ENCODE peak calls at places on chromosomes 11 and 22, in seven cellular contexts. V is endodermal cell, O is endothelial cell of umbilical vein, E is neural progenitor cell, Y is fibroblast of lung, F is PC-3, U is IMR-90. R is an unnamed sample.

GRCh38 chr22:27867114-27867957 is 51.7 kb downstream of the PITPNB start:
- DNase-seq in O (peak; percentile 46), Y (no peak), E (no peak), V (no peak), U (no peak), F (no peak), R (no peak)

GRCh38 chr22:37566903-37567798 is 6.9 kb downstream of the CDC42EP1 start:
- DNase-seq in U (peak; percentile 46), O (peak; percentile 58), F (peak; percentile 93), E (peak; percentile 88), V (peak; percentile 97), Y (peak; percentile 57), R (peak; percentile 94)

GRCh38 chr22:50532824-50533344 is 3.1 kb upstream of the TYMP start:
- DNase-seq in V (no peak), O (no peak), Y (no peak), U (no peak), E (no peak), F (no peak), R (peak; percentile 41)

GRCh38 chr11:87421422-87421821 is 383.7 kb downstream of the TMEM135 start:
- DNase-seq in O (peak; percentile 91), V (peak; percentile 82), E (peak; percentile 79), U (peak; percentile 87), Y (peak; percentile 88), F (peak; percentile 97), R (no peak)

GRCh38 chr11:79744941-79745340 is 304.1 kb upstream of the TENM4 start:
- DNase-seq in V (no peak), F (peak; percentile 17), E (no peak), U (no peak), O (no peak), Y (no peak), R (no peak)

GRCh38 chr11:12106501-12106900 is 3.9 kb upstream of the MICAL2 start:
- DNase-seq in V (no peak), U (no peak), O (no peak), Y (no peak), E (no peak), F (no peak), R (no peak)

GRCh38 chr22:29994027-29994715 is 86.1 kb upstream of the HORMAD2 start:
- DNase-seq in V (no peak), Y (peak; percentile 56), O (peak; percentile 26), U (peak; percentile 89), F (peak; percentile 72), E (no peak), R (no peak)

GRCh38 chr11:75356613-75357012 is 5.2 kb upstream of the ARRB1 start:
- DNase-seq in O (peak; percentile 45), Y (no peak), E (no peak), F (no peak), U (no peak), V (peak; percentile 42), R (no peak)

GRCh38 chr11:122342089-122342749 is 226.2 kb upstream of the BLID start:
- DNase-seq in O (no peak), Y (no peak), V (no peak), F (peak; percentile 80), U (peak; percentile 25), E (no peak), R (no peak)

GRCh38 chr11:14499178-14499559 is 442 bp downstream of the COPB1 start:
- DNase-seq in O (peak; percentile 32), V (no peak), U (peak; percentile 10), E (peak; percentile 60), F (peak; percentile 7), Y (peak; percentile 21), R (peak; percentile 72)

GRCh38 chr22:43956805-43957463 is 1.7 kb downstream of the SAMM50 start:
- DNase-seq in U (no peak), V (no peak), O (peak; percentile 31), E (no peak), Y (no peak), F (peak; percentile 62), R (no peak)

GRCh38 chr11:119741369-119742262 is 12.6 kb upstream of the NECTIN1 start:
- DNase-seq in Y (no peak), U (no peak), V (peak; percentile 93), E (peak; percentile 79), F (peak; percentile 60), O (peak; percentile 20), R (no peak)

GRCh38 chr22:41197046-41197807 is 7.9 kb upstream of the L3MBTL2 start:
- DNase-seq in U (peak; percentile 35), F (peak; percentile 59), Y (peak; percentile 32), E (peak; percentile 93), O (peak; percentile 75), V (peak; percentile 93), R (peak; percentile 93)

GRCh38 chr11:13663631-13664071 is 4.8 kb upstream of the FAR1 start:
- DNase-seq in U (peak; percentile 41), O (peak; percentile 49), F (peak; percentile 44), V (no peak), E (no peak), Y (peak; percentile 22), R (no peak)

GRCh38 chr11:62489204-62489603 is 57.4 kb downstream of the AHNAK start:
- DNase-seq in U (peak; percentile 52), V (no peak), O (no peak), F (no peak), Y (peak; percentile 14), E (no peak), R (no peak)

GRCh38 chr11:134237557-134237922 is 13.1 kb downstream of the VPS26B start:
- DNase-seq in U (no peak), O (no peak), V (no peak), F (no peak), E (no peak), Y (no peak), R (no peak)

GRCh38 chr11:82698576-82699352 is 34.9 kb downstream of the FAM181B start:
- DNase-seq in F (no peak), U (no peak), O (no peak), E (no peak), V (no peak), Y (no peak), R (no peak)

GRCh38 chr11:82703796-82704195 is 29.9 kb downstream of the FAM181B start:
- DNase-seq in V (no peak), F (peak; percentile 54), O (peak; percentile 22), E (no peak), Y (no peak), U (no peak), R (no peak)

GRCh38 chr11:82703226-82703625 is 30.4 kb downstream of the FAM181B start:
- DNase-seq in O (no peak), E (no peak), V (no peak), U (no peak), Y (no peak), F (no peak), R (no peak)

DNA sequence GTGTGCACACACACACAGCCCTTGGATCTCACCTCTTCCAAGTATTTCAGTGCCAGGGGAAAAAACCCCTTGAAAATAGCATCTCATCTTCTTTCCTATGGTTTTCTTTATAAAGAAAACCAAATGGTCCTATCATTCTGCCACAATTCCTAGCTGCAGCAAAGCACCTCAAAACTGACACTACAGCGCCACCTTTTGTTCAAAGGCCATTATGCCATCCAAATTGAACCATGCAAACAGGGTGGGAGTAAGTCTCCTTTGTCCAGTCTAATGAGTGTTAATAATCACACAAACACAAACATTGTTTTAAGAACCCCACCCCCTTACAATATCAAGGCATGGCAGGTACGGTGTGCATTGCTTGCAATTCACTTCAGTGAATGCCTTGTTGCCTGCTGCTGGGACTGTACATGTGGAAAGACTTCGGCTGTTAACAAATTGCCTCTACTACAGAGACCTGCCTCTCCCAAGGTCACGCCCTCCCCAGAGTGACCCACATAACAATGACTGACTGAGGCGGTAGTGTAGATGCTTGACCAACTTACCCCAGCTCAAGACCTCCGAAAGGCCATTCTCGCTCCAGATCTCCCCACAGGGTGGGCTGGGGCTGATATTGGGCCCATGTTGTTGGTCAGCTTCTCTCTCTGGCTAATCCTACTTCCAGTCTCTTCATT is 31.7 kb downstream of the FAM181B start:
- DNase-seq in E (peak; percentile 74), F (peak; percentile 81), O (peak; percentile 50), Y (peak; percentile 44), U (peak; percentile 16), V (peak; percentile 87), R (no peak)
- TF ChIP-seq CTCF in E (peak; percentile 96), F (peak; percentile 94), O (peak; percentile 61), Y (peak; percentile 71), U (peak; percentile 56), V (peak; percentile 87), R (peak; percentile 43)

DNA sequence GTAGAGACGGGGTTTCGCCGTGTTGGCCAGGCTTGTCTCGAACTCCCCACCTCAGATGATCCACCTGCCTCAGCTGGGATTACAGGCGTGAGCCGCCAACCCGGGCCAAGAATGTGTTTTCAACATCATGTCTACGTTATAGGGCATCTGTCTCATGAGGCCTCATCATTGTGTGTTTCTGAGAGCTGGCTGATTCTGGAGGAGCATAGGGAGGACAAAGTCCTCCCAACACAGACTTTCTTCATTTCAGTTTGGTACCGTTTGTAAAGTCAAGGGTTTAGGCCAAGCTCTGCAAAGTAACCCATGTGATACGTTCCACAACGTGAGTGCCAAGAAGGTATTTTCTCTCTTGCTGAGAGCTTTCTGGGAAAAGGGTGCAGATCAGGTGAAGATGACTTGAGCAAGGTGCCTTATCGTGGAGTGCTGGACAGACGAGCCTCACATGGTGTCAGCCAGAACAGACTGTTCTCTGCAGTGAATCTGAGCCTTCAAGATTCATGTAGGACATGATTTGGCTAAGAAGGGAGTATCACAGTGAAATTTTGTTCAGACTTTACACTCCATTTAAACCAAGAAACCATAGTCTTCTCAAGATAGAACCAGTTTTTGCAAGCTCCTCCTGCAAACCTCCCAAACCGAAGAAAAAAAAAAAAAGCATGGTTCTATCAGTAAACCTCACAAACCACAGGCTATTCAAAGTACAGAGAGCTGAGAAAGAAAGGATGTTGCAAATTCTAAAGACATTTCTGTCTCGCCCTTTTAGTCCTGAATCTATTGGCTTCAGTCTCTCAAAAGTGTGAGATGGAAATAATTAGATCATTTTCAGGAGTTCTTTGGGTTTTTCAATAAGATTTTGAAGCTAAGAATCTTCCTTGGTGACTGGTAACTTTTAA is 71.7 kb downstream of the DBX1 start:
- DNase-seq in V (peak; percentile 6), Y (no peak), F (no peak), E (no peak), U (peak; percentile 37), O (no peak), R (no peak)
- H3K4me1 ChIP-seq in V (peaks cover 3% of the 10 kb centered on the region), Y (peaks cover 3% of the 10 kb centered on the region), F (no peaks in the 10 kb centered on the region), E (peaks cover 3% of the 10 kb centered on the region), U (peaks cover 9% of the 10 kb centered on the region), O (peaks cover 12% of the 10 kb centered on the region), R (no peaks in the 10 kb centered on the region)

DNA sequence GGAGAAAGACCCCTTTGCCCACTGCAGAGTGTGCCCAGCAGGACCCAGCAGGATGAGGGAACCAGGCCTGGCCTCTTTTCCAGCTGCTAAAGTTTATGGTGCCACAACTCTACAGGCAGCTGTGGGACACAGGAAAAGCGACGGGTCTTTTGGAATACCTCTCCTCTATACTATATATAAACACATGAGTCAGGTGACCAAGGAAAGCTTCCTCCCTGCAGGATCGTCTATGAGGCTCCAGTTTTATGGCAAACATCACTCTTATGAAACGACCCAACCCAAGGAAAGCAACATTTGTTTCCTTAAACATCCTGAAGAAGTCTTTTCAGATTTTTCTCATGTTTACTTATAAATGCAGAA is 102.8 kb upstream of the AKIP1 start:
- DNase-seq in O (no peak), Y (no peak), V (peak; percentile 38), F (no peak), U (no peak), E (no peak), R (no peak)
- H3K9ac ChIP-seq in O (no peak overlapping the region), Y (no peak overlapping the region), V (no peak overlapping the region), F (no peak overlapping the region), U (peak overlapping the region; percentile 76), E (no peak overlapping the region), R (peak overlapping the region; percentile 39)

DNA sequence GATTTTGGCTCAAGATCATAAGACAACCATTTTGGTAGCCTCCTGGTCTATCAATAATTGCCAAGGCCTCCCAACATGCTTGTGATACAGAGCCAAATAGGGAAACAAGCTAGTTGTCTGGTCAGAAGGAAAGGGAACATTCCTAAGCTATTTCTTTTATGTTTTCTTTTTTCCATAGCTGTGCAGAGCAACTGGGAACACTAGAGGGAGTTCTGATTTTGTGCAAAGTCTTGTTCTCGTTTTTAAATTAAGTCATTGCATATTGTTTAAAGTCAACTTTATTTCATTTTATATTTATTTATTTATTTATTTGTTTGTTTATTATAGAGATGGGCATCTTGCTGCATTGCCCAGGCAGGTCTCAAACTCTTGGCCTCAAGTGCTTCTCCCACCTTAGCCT is 416.8 kb upstream of the CHORDC1 start:
- DNase-seq in V (peak; percentile 38), E (no peak), F (peak; percentile 56), Y (peak; percentile 37), O (peak; percentile 9), U (no peak), R (no peak)
- TF ChIP-seq CTCF in V (peak; percentile 78), E (peak; percentile 58), F (peak; percentile 65), Y (peak; percentile 57), O (no peak), U (no peak), R (no peak)